ENCODE peak calls at places on chromosomes 1 and 21, in nine cellular contexts. Z, K, D, U, M, P, H, Y and A are unnamed samples.

GRCh38 chr1:239125027-239125426 is 261.3 kb upstream of the CHRM3 start:
- DNase-seq in Z (no peak), K (no peak), D (no peak), U (no peak), M (no peak), P (no peak), H (no peak), Y (no peak), A (no peak)

GRCh38 chr21:21345872-21346271 is 347.7 kb downstream of the NCAM2 start:
- DNase-seq in Z (no peak), K (no peak), D (no peak), U (no peak), M (no peak), P (no peak), H (no peak), Y (no peak), A (no peak)

GRCh38 chr1:22323846-22324504 is 127.7 kb upstream of the ZBTB40 start:
- DNase-seq in Z (no peak), K (no peak), D (no peak), U (no peak), M (no peak), P (no peak), H (no peak), Y (no peak), A (no peak)

GRCh38 chr1:15282038-15282437 is 35.0 kb downstream of the FHAD1 start:
- DNase-seq in Z (no peak), K (no peak), D (no peak), U (no peak), M (no peak), P (no peak), H (no peak), Y (no peak), A (no peak)

GRCh38 chr1:3069491-3070303 is 694 bp downstream of the PRDM16 start:
- DNase-seq in Z (peak), K (no peak), D (no peak), U (no peak), M (no peak), P (no peak), H (peak), Y (no peak), A (no peak)

GRCh38 chr1:29811727-29812396 is 575.5 kb downstream of the PTPRU start:
- DNase-seq in Z (no peak), K (no peak), D (no peak), U (no peak), M (no peak), P (no peak), H (no peak), Y (no peak), A (no peak)

GRCh38 chr1:198669771-198670170 is 30.9 kb downstream of the PTPRC start:
- DNase-seq in Z (no peak), K (no peak), D (no peak), U (no peak), M (no peak), P (no peak), H (no peak), Y (no peak), A (no peak)

GRCh38 chr21:39318091-39318959 is 4.9 kb upstream of the BRWD1 start:
- DNase-seq in Z (no peak), K (no peak), D (no peak), U (no peak), M (no peak), P (no peak), H (no peak), Y (no peak), A (no peak)

GRCh38 chr1:232432313-232432712 is 197.6 kb downstream of the SIPA1L2 start:
- DNase-seq in Z (no peak), K (no peak), D (no peak), U (no peak), M (no peak), P (no peak), H (no peak), Y (no peak), A (no peak)

GRCh38 chr1:6273380-6273891 is 12.5 kb upstream of the GPR153 start:
- DNase-seq in Z (no peak), K (no peak), D (peak), U (no peak), M (no peak), P (no peak), H (no peak), Y (no peak), A (no peak)

GRCh38 chr1:168939131-168939946 is 167.2 kb upstream of the ATP1B1 start:
- DNase-seq in Z (no peak), K (no peak), D (peak), U (no peak), M (no peak), P (no peak), H (no peak), Y (no peak), A (no peak)

GRCh38 chr1:101316276-101316675 is 79.5 kb downstream of the S1PR1 start:
- DNase-seq in Z (no peak), K (no peak), D (no peak), U (no peak), M (no peak), P (no peak), H (no peak), Y (no peak), A (no peak)

GRCh38 chr1:40003156-40004093 is 37.1 kb upstream of the CAP1 start:
- DNase-seq in Z (no peak), K (no peak), D (no peak), U (no peak), M (no peak), P (no peak), H (no peak), Y (no peak), A (no peak)

GRCh38 chr21:43771698-43772367 is 4.3 kb downstream of the CSTB start:
- DNase-seq in Z (no peak), K (no peak), D (no peak), U (no peak), M (no peak), P (no peak), H (no peak), Y (no peak), A (no peak)

GRCh38 chr1:1245178-1245839 is 1.2 kb downstream of the C1QTNF12 start:
- DNase-seq in Z (no peak), K (no peak), D (no peak), U (no peak), M (no peak), P (no peak), H (no peak), Y (no peak), A (no peak)

GRCh38 chr1:31773861-31774260 is 9.7 kb upstream of the ADGRB2 start:
- DNase-seq in Z (no peak), K (no peak), D (no peak), U (no peak), M (no peak), P (no peak), H (no peak), Y (no peak), A (no peak)

GRCh38 chr1:23004112-23004511 is 11.5 kb downstream of the TEX46 start:
- DNase-seq in Z (no peak), K (no peak), D (no peak), U (no peak), M (no peak), P (no peak), H (no peak), Y (no peak), A (no peak)

GRCh38 chr1:94597701-94598100 is 56.1 kb upstream of the F3 start:
- DNase-seq in Z (no peak), K (no peak), D (no peak), U (no peak), M (no peak), P (no peak), H (no peak), Y (no peak), A (no peak)

GRCh38 chr1:10484519-10484918 is 9.8 kb downstream of the PEX14 start:
- DNase-seq in Z (no peak), K (no peak), D (no peak), U (no peak), M (no peak), P (no peak), H (no peak), Y (no peak), A (no peak)

GRCh38 chr1:246280551-246280950 is 226.5 kb downstream of the SMYD3 start:
- DNase-seq in Z (no peak), K (no peak), D (no peak), U (no peak), M (no peak), P (no peak), H (no peak), Y (no peak), A (no peak)

GRCh38 chr1:155125946-155126493 is 1.7 kb upstream of the EFNA1 start:
- DNase-seq in Z (no peak), K (no peak), D (no peak), U (no peak), M (peak), P (no peak), H (peak), Y (no peak), A (no peak)

GRCh38 chr1:43269627-43270375 is at the start of gene TMEM125:
- DNase-seq in Z (no peak), K (no peak), D (no peak), U (no peak), M (no peak), P (no peak), H (no peak), Y (no peak), A (no peak)

GRCh38 chr1:161915978-161916377 is 107.7 kb downstream of the OLFML2B start:
- DNase-seq in Z (no peak), K (no peak), D (no peak), U (no peak), M (no peak), P (no peak), H (no peak), Y (no peak), A (no peak)

GRCh38 chr21:23152130-23152529 is 2153.9 kb downstream of the NCAM2 start:
- DNase-seq in Z (no peak), K (no peak), D (no peak), U (no peak), M (no peak), P (no peak), H (no peak), Y (no peak), A (no peak)